ENCODE peak calls at places on chromosomes 4 and X, in seven cellular contexts. H, T, J, G, X, C and I are unnamed samples.

GRCh38 chr4:80305466-80305865 is 30.1 kb upstream of the CFAP299 start:
- DNase-seq in H (peak; percentile 70), T (no peak), J (no peak), G (no peak), X (peak; percentile 62), C (no peak), I (no peak)

GRCh38 chr4:188428935-188429334 is 289.7 kb downstream of the TRIML1 start:
- DNase-seq in H (no peak), T (no peak), J (no peak), G (no peak), X (no peak), C (peak; percentile 20), I (no peak)

GRCh38 chrX:38879631-38880220 is 78.5 kb downstream of the MID1IP1 start:
- DNase-seq in H (no peak), T (no peak), J (peak; percentile 52), G (no peak), X (no peak), C (no peak), I (no peak)

GRCh38 chrX:16022580-16023170 is 100.7 kb upstream of the GRPR start:
- DNase-seq in H (peak; percentile 3), T (no peak), J (no peak), G (no peak), X (no peak), C (no peak), I (no peak)

GRCh38 chrX:18146954-18147353 is 73.7 kb downstream of the BEND2 start:
- DNase-seq in H (no peak), T (peak; percentile 17), J (no peak), G (peak; percentile 18), X (no peak), C (no peak), I (peak; percentile 22)

GRCh38 chr4:183499389-183499788 is 5.5 kb upstream of the ING2 start:
- DNase-seq in H (no peak), T (peak; percentile 64), J (no peak), G (no peak), X (no peak), C (no peak), I (no peak)

GRCh38 chr4:185023471-185023870 is 5.2 kb downstream of the HELT start:
- DNase-seq in H (no peak), T (no peak), J (no peak), G (no peak), X (no peak), C (no peak), I (no peak)

GRCh38 chr4:170008376-170008775 is 17.8 kb downstream of the MFAP3L start:
- DNase-seq in H (no peak), T (no peak), J (no peak), G (no peak), X (no peak), C (peak; percentile 7), I (no peak)